ENCODE peak calls at places on chromosomes 13 and 19, in four cellular contexts. U is GM12878, Q is K562, R is HepG2. H is an unnamed sample.

GRCh38 chr13:113877149-113877990 is 13.5 kb upstream of the GAS6 start:
- DNase-seq in Q (no peak), R (no peak), U (no peak), H (no peak)

GRCh38 chr19:48715276-48715675 is 4.2 kb downstream of the MAMSTR start:
- DNase-seq in R (no peak), Q (no peak), U (no peak), H (no peak)

GRCh38 chr13:96020941-96021340 is 32.3 kb downstream of the UGGT2 start:
- DNase-seq in U (no peak), Q (no peak), R (peak; percentile 59), H (no peak)

GRCh38 chr13:111461445-111462149 is 141.2 kb downstream of the TEX29 start:
- DNase-seq in R (no peak), U (no peak), Q (no peak), H (no peak)

GRCh38 chr19:5669212-5669611 is 11.1 kb downstream of the MICOS13 start:
- DNase-seq in R (no peak), U (no peak), Q (no peak), H (no peak)

GRCh38 chr19:1133471-1133929 is 29.7 kb downstream of the GPX4 start:
- DNase-seq in R (no peak), U (peak; percentile 79), Q (peak; percentile 69), H (peak; percentile 42)

GRCh38 chr13:100547805-100548204 is 40.8 kb downstream of the GGACT start:
- DNase-seq in R (no peak), U (no peak), Q (no peak), H (no peak)

GRCh38 chr19:34588249-34588648 is 88.7 kb downstream of the SCGB2B2 start:
- DNase-seq in R (no peak), U (no peak), Q (no peak), H (no peak)

GRCh38 chr19:6730153-6730804 is 7.1 kb downstream of the GPR108 start:
- DNase-seq in U (no peak), R (peak; percentile 96), Q (peak; percentile 96), H (peak; percentile 68)

GRCh38 chr19:6221878-6222746 is 57.7 kb downstream of the MLLT1 start:
- DNase-seq in U (no peak), R (no peak), Q (no peak), H (no peak)

GRCh38 chr13:66657165-66657895 is 572.8 kb downstream of the PCDH9 start:
- DNase-seq in R (peak; percentile 11), Q (no peak), U (no peak), H (no peak)

GRCh38 chr13:111005364-111005763 is 90.5 kb upstream of the ANKRD10 start:
- DNase-seq in Q (no peak), R (no peak), U (no peak), H (no peak)

GRCh38 chr13:29591310-29591709 is 4.2 kb downstream of the SLC7A1 start:
- DNase-seq in U (no peak), R (no peak), Q (no peak), H (no peak)

GRCh38 chr13:113105032-113105993 is at the start of gene F7:
- DNase-seq in Q (no peak), U (no peak), R (peak; percentile 91), H (no peak)

GRCh38 chr13:79710376-79710775 is 229.4 kb downstream of the NDFIP2 start:
- DNase-seq in U (no peak), Q (no peak), R (no peak), H (no peak)
- TF ChIP-seq BHLHE40 in U (no peak), Q (no peak), R (no peak), H (no peak)

DNA sequence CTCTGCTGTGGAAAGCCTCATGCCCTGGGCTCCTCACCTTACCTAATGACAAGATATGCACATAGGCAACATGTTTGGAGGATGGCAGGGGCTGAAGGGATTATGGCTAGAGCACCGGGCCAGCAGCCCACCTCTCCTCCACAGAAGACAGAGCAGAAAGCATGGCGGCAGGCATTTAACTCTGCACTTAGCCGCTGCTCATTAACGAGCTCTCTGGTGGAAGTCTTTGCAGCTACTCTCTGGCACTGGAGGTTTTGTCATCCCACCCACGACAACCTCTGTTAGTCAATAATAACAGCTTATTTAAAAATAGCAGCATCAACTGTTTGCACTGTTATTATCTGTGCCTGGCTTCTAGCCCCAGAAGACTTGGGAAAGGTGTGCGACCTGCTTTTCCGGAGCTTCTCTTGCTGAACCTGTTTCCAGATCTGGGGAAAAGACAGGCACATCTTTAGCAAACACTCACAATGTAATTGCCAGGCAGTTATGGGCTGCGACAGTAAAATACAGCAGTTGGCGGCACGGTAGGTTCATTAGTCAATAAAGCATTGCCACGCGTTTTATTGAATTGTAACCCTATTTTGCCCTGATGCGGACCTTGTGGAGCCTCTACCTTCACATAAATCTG is 223.5 kb upstream of the TSHZ3 start:
- DNase-seq in R (no peak), U (no peak), Q (no peak), H (no peak)
- TF ChIP-seq TARDBP in R (no peak), U (no peak), Q (no peak), H (no peak)

DNA sequence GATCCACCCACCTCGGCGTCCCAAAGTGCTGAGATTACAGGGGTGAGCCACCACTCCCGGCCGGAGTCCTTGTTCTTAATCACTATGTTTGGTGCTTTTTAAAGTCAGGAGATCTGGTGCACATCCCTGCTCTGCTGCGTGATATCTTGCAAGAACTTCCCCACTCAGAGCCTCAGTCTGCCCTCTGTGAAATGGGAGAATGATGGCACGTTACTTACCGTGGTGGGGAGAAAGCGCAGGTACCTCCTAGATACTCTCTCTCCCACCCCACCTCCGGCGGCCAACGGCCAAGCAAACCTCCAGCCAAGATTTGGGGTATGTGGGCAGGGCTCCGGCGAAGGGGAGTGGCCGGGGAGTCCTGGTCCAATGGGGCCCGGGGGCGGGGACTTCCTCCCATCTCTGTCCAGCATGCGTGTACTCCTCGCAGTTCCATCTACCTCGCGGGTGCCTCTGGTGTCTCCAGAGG is at the start of gene RYR1:
- DNase-seq in R (no peak), Q (peak; percentile 98), U (no peak), H (no peak)
- TF ChIP-seq BHLHE40 in R (no peak), Q (peak; percentile 7), U (no peak), H (no peak)

GRCh38 chr19:44818470-44818856 is 9.6 kb downstream of the BCAM start:
- DNase-seq in R (no peak), U (no peak), Q (no peak), H (peak; percentile 6)
- TF ChIP-seq TARDBP in R (no peak), U (no peak), Q (no peak), H (no peak)

DNA sequence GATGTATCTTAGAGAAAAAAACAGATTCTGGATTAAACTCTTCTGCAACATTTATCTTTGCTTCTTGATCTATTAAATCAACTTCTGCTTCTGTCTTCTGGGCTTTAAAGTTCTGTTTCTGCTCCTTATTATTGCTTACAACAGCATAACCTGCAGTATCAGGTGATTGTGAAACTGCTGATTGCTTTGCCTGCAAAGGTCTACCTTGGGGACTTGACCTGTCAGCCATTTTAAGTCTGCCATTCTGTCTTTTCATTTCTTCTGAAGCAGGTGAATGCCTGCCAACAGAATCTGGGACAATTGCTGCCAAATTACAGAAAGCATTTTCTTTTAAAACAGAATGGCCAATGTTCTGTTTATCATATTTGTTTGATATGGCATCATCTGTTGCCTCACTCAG is 31.1 kb downstream of the TEX30 start:
- DNase-seq in R (no peak), U (no peak), Q (no peak), H (no peak)
- TF ChIP-seq BHLHE40 in R (no peak), U (no peak), Q (no peak), H (no peak)

GRCh38 chr13:98834254-98834960 is 81.9 kb upstream of the SLC15A1 start:
- DNase-seq in Q (no peak), R (no peak), U (no peak), H (no peak)

GRCh38 chr13:98838776-98839175 is 86.3 kb upstream of the SLC15A1 start:
- DNase-seq in U (no peak), Q (no peak), R (no peak), H (no peak)

GRCh38 chr13:98837896-98838295 is 85.4 kb upstream of the SLC15A1 start:
- DNase-seq in Q (no peak), U (no peak), R (no peak), H (no peak)

GRCh38 chr13:98839826-98840769 is 87.6 kb upstream of the SLC15A1 start:
- DNase-seq in R (peak; percentile 46), Q (peak; percentile 41), U (no peak), H (peak; percentile 75)

DNA sequence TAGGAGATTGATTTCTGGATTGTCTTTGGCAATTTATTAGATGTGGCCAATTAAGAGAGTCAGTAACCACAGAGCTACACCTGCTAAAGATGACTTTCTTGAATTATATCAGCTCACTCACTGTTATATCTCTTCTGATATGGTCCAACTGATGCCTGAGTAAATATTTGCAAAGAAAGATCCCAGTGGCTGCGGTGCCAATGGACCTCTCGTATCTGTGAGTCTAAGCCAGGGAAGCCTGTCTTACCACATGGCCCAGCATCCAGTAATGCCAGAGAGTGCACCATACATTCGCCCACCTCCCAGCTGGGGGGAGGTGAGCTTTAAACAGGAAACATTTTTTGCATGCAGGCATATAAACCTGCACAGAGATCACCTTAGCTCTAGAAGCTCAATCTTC is 82.7 kb upstream of the SLC15A1 start:
- DNase-seq in R (no peak), Q (no peak), U (no peak), H (no peak)
- TF ChIP-seq TARDBP in R (no peak), Q (no peak), U (no peak), H (no peak)

GRCh38 chr13:99396446-99396845 is 89.2 kb upstream of the GPR183 start:
- DNase-seq in R (no peak), Q (no peak), U (no peak), H (no peak)
- TF ChIP-seq BHLHE40 in R (no peak), Q (no peak), U (no peak), H (no peak)

DNA sequence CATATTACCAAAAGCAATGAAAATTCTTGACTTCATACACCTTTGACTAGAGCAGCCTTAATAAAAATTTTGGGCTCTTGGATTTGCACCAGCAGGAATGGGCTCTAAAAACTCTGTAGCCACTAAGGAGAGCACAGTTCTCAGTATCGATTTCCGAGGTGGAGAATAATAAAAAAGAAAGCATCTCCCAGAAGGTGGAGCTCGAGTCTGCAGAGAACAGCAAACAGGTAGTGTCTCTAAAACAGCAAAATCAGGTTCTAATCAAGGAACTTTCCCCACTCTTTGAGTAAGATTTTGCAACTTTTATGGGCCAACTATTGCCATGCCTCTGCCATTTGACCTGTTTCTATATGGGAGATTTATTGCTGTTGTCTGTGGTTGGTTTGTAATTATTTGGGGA is 258.7 kb upstream of the GPC6 start:
- DNase-seq in R (peak; percentile 18), U (no peak), Q (no peak), H (no peak)
- TF ChIP-seq TARDBP in R (no peak), U (no peak), Q (no peak), H (no peak)